ENCODE peak calls at places on chromosome 11, in seven cellular contexts. L is lung; A is IMR-90; V is AG04449; M is CD4-positive, CD25-positive, alpha-beta regulatory T cell; Y is cardiac muscle cell; I is mammary epithelial cell. D is an unnamed sample.

GRCh38 chr11:133842053-133842452 is 3.3 kb downstream of the SPATA19 start:
- DNase-seq in L (peak; percentile 22), A (no peak), V (no peak), M (no peak), Y (no peak), I (no peak), D (no peak)

GRCh38 chr11:76677010-76677771 is 6.6 kb upstream of the LRRC32 start:
- DNase-seq in L (no peak), A (peak; percentile 31), V (no peak), M (no peak), Y (no peak), I (no peak), D (no peak)

GRCh38 chr11:17415523-17416104 is 27.2 kb upstream of the KCNJ11 start:
- DNase-seq in L (no peak), A (no peak), V (no peak), M (no peak), Y (no peak), I (no peak), D (no peak)

GRCh38 chr11:3137486-3138177 is 27.5 kb downstream of the OSBPL5 start:
- DNase-seq in L (no peak), A (no peak), V (no peak), M (no peak), Y (no peak), I (no peak), D (no peak)

GRCh38 chr11:113549061-113549460 is 73.9 kb upstream of the DRD2 start:
- DNase-seq in L (no peak), A (no peak), V (no peak), M (no peak), Y (no peak), I (peak; percentile 32), D (no peak)

GRCh38 chr11:29019960-29020683 is 911.9 kb downstream of the METTL15 start:
- DNase-seq in L (no peak), A (peak; percentile 66), V (no peak), M (no peak), Y (peak; percentile 31), I (peak; percentile 21), D (no peak)

GRCh38 chr11:32892355-32893090 is at the start of gene QSER1:
- DNase-seq in L (peak; percentile 68), A (peak; percentile 41), V (no peak), M (peak; percentile 60), Y (peak; percentile 82), I (peak; percentile 53), D (peak; percentile 51)

GRCh38 chr11:132559371-132560036 is 972.8 kb downstream of the OPCML start:
- DNase-seq in L (no peak), A (no peak), V (no peak), M (no peak), Y (no peak), I (no peak), D (peak; percentile 28)

GRCh38 chr11:69367211-69367964 is 73.4 kb downstream of the MYEOV start:
- DNase-seq in L (peak; percentile 26), A (peak; percentile 28), V (no peak), M (no peak), Y (no peak), I (no peak), D (peak; percentile 17)

GRCh38 chr11:62269654-62270278 is at the start of gene SCGB2A2:
- DNase-seq in L (no peak), A (no peak), V (no peak), M (no peak), Y (no peak), I (peak; percentile 13), D (no peak)

GRCh38 chr11:7500251-7500650 is 13.5 kb upstream of the PPFIBP2 start:
- DNase-seq in L (no peak), A (no peak), V (no peak), M (no peak), Y (no peak), I (no peak), D (no peak)

GRCh38 chr11:122100222-122101080 is 15.6 kb downstream of the BLID start:
- DNase-seq in L (no peak), A (peak; percentile 68), V (no peak), M (no peak), Y (peak; percentile 77), I (peak; percentile 60), D (peak; percentile 90)

GRCh38 chr11:70066628-70067027 is 11.5 kb upstream of the ANO1 start:
- DNase-seq in L (no peak), A (no peak), V (no peak), M (no peak), Y (no peak), I (no peak), D (no peak)

GRCh38 chr11:132111341-132111740 is 740.9 kb downstream of the NTM start:
- DNase-seq in L (no peak), A (peak; percentile 39), V (no peak), M (no peak), Y (no peak), I (no peak), D (no peak)

GRCh38 chr11:46437106-46437689 is 45.6 kb upstream of the CHRM4 start:
- DNase-seq in L (no peak), A (no peak), V (no peak), M (no peak), Y (no peak), I (no peak), D (no peak)

GRCh38 chr11:79273781-79274180 is 167.0 kb downstream of the TENM4 start:
- DNase-seq in L (no peak), A (no peak), V (no peak), M (no peak), Y (no peak), I (no peak), D (no peak)

GRCh38 chr11:7538023-7538422 is 24.2 kb downstream of the PPFIBP2 start:
- DNase-seq in L (no peak), A (no peak), V (no peak), M (no peak), Y (no peak), I (no peak), D (no peak)

GRCh38 chr11:66262191-66262590 is 6.2 kb upstream of the RAB1B start:
- DNase-seq in L (no peak), A (no peak), V (no peak), M (no peak), Y (no peak), I (no peak), D (no peak)

GRCh38 chr11:66259225-66259624 is 9.2 kb upstream of the RAB1B start:
- DNase-seq in L (no peak), A (no peak), V (no peak), M (no peak), Y (no peak), I (no peak), D (no peak)

GRCh38 chr11:66259976-66260375 is 8.5 kb upstream of the RAB1B start:
- DNase-seq in L (no peak), A (no peak), V (no peak), M (no peak), Y (no peak), I (no peak), D (no peak)

GRCh38 chr11:66261578-66261977 is 6.9 kb upstream of the RAB1B start:
- DNase-seq in L (no peak), A (no peak), V (no peak), M (no peak), Y (no peak), I (no peak), D (no peak)

DNA sequence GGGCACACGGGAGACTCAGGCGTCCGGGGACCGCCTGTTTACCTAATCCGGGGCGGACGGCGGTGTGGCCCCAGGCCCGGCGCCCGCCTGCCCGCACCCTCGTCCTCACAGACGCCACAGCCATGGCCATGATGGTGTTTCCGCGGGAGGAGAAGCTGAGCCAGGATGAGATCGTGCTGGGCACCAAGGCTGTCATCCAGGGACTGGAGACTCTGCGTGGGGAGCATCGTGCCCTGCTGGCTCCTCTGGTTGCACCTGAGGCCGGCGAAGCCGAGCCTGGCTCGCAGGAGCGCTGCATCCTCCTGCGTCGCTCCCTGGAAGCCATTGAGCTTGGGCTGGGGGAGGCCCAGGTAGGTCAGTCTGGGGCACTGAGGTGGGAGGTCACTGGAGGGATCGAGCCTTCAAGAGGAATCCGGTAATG is 10.0 kb upstream of the RAB1B start:
- DNase-seq in L (no peak), A (no peak), V (no peak), M (no peak), Y (no peak), I (no peak), D (no peak)
- H3K4me3 ChIP-seq in L (peak overlapping the region; percentile 22), A (peak overlapping the region; percentile 72), V (peak overlapping the region; percentile 90), M (peak overlapping the region; percentile 27), Y (peak overlapping the region; percentile 72), I (peak overlapping the region; percentile 78), D (peak overlapping the region; percentile 85)

GRCh38 chr11:120391854-120392253 is 55.6 kb downstream of the ARHGEF12 start:
- DNase-seq in L (no peak), A (peak; percentile 30), V (no peak), M (no peak), Y (no peak), I (no peak), D (no peak)
- H3K4me3 ChIP-seq in L (no peak overlapping the region), A (no peak overlapping the region), V (no peak overlapping the region), M (no peak overlapping the region), Y (no peak overlapping the region), I (no peak overlapping the region), D (no peak overlapping the region)

DNA sequence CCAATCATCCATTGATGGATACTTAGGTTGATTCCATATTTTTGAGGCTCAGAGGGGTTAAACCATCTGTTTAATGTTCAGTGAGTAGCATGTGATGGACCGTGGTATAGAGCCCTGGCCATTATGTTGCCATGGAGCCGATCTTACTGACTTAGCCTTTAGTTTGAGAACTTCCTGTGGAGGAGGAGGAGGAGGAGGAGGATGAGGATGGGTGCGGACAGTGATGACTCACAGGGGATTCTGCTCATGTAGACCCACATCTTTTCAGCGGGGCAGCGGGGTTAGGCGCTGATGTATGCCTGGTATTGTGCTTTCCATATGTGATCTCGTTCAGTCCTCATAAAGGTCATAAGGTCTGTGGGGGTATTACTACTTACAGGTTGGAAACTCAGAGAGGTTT is 13.9 kb downstream of the STX3 start:
- DNase-seq in L (no peak), A (no peak), V (no peak), M (no peak), Y (no peak), I (no peak), D (no peak)
- H3K4me3 ChIP-seq in L (no peak overlapping the region), A (no peak overlapping the region), V (no peak overlapping the region), M (no peak overlapping the region), Y (no peak overlapping the region), I (no peak overlapping the region), D (no peak overlapping the region)

GRCh38 chr11:119029069-119029339 is 1.7 kb downstream of the SLC37A4 start:
- DNase-seq in L (no peak), A (no peak), V (no peak), M (no peak), Y (no peak), I (no peak), D (no peak)
- H3K4me3 ChIP-seq in L (no peak overlapping the region), A (no peak overlapping the region), V (no peak overlapping the region), M (no peak overlapping the region), Y (no peak overlapping the region), I (no peak overlapping the region), D (no peak overlapping the region)

DNA sequence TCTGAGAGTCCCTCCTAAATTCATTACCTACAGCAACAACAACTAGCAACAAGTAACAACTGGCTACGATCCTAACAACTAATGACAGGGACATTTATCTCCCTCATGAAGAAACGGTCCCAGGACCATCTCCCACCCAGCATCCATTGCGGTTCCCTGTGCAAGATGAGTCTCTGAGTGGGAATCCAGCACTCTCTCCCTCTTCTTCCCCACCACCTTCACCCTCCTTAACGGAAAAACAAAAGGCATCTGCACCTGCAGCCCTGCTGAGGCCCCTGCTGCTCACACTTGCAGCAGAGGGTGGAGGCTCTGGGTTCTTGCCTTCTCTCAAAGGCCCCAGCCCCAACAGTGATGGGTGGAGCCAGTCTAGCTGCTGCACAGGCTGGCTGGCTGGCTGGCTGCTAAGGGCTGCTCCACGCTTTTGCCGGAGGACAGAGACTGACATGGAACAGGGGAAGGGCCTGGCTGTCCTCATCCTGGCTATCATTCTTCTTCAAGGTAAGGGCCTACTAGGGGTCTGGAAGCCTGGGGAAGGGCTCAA is at the start of gene CD3G:
- DNase-seq in L (no peak), A (no peak), V (no peak), M (peak; percentile 58), Y (no peak), I (no peak), D (no peak)
- H3K4me3 ChIP-seq in L (no peak within 1 kb of the TSS), A (no peak within 1 kb of the TSS), V (no peak within 1 kb of the TSS), M (peak within 1 kb of the TSS; percentile 100), Y (no peak within 1 kb of the TSS), I (no peak within 1 kb of the TSS), D (no peak within 1 kb of the TSS)

D was measured in foreskin fibroblast.